ENCODE peak calls at places on chromosomes 16 and 17, in nine cellular contexts. O is activated T-helper 1 cell treated with anti-CD3 and anti-CD28 coated beads, Interleukin-12 subunit alpha, Interleukin-12 subunit beta, Interleukin-2, Interleukin-4 antibody, amounts not matched to agents 30 ng/mL and 10 ng/mL and 1 ng/mL, durations not matched to agents 14 hours and 24 hours and 36 hours; H is H54; F is EL; W is HFF-Myc; E is NCI-H1694 treated with DMSO at 0.1 percent for 48 hours; K is GM13976; G is GM10248; L is SJCRH30. U is an unnamed sample.
A peak's percentile ranks its signal among the peaks of the same experiment; 100 is the strongest.

GRCh38 chr17:77853208-77853977 is 105.1 kb upstream of the TNRC6C start:
- DNase-seq in O (no peak), H (no peak), F (no peak), W (no peak), E (no peak), K (no peak), G (no peak), L (no peak), U (no peak)

GRCh38 chr16:86854895-86855294 is 276.5 kb downstream of the FOXL1 start:
- DNase-seq in O (no peak), H (no peak), F (peak; percentile 12), W (peak; percentile 26), E (no peak), K (no peak), G (no peak), L (no peak), U (no peak)

GRCh38 chr17:39340731-39341130 is 60.7 kb downstream of the FBXL20 start:
- DNase-seq in O (no peak), H (no peak), F (no peak), W (no peak), E (no peak), K (no peak), G (no peak), L (no peak), U (no peak)

GRCh38 chr16:80176114-80176513 is 364.7 kb upstream of the DYNLRB2 start:
- DNase-seq in O (no peak), H (no peak), F (peak; percentile 86), W (no peak), E (no peak), K (no peak), G (no peak), L (no peak), U (no peak)

GRCh38 chr16:74309789-74310781 is 13.5 kb downstream of the PSMD7 start:
- DNase-seq in O (no peak), H (peak; percentile 24), F (peak; percentile 59), W (peak; percentile 41), E (peak; percentile 41), K (peak; percentile 67), G (peak; percentile 57), L (peak; percentile 62), U (peak; percentile 54)

GRCh38 chr17:9080296-9080914 is 59.1 kb downstream of the NTN1 start:
- DNase-seq in O (no peak), H (no peak), F (no peak), W (no peak), E (no peak), K (no peak), G (no peak), L (no peak), U (no peak)

GRCh38 chr16:84371553-84371865 is 3.2 kb downstream of the ATP2C2 start:
- DNase-seq in O (no peak), H (no peak), F (no peak), W (no peak), E (no peak), K (no peak), G (no peak), L (no peak), U (no peak)

GRCh38 chr16:27301236-27301861 is 12.4 kb upstream of the IL4R start:
- DNase-seq in O (no peak), H (no peak), F (no peak), W (no peak), E (no peak), K (no peak), G (no peak), L (no peak), U (peak; percentile 79)

GRCh38 chr17:2213291-2213960 is 90.2 kb downstream of the SMG6 start:
- DNase-seq in O (no peak), H (no peak), F (peak; percentile 31), W (no peak), E (no peak), K (no peak), G (no peak), L (no peak), U (no peak)

GRCh38 chr17:67324330-67324729 is 42.0 kb downstream of the PSMD12 start:
- DNase-seq in O (no peak), H (no peak), F (no peak), W (no peak), E (no peak), K (no peak), G (no peak), L (no peak), U (no peak)

GRCh38 chr17:83012161-83012800 is 67.1 kb upstream of the METRNL start:
- DNase-seq in O (no peak), H (no peak), F (no peak), W (no peak), E (peak; percentile 23), K (no peak), G (no peak), L (no peak), U (no peak)

U was measured in GM12865.